ENCODE peak calls at places on chromosome 14, in nine cellular contexts. M, W, V, Y, U, D, H, E and T are unnamed samples.

GRCh38 chr14:53525608-53526007 is 372.5 kb upstream of the DDHD1 start:
- DNase-seq in U (no peak), H (no peak), W (no peak), E (no peak), D (no peak), Y (no peak), V (no peak), M (no peak), T (no peak)

GRCh38 chr14:106625181-106625580 is 1098.8 kb downstream of the TMEM121 start:
- DNase-seq in W (no peak), U (no peak), M (no peak), E (no peak), D (no peak), Y (no peak), H (no peak), V (no peak), T (no peak)

GRCh38 chr14:59332727-59333126 is 132.5 kb downstream of the GPR135 start:
- DNase-seq in Y (no peak), W (no peak), D (no peak), H (no peak), M (no peak), U (peak), V (no peak), E (no peak), T (no peak)

GRCh38 chr14:102474934-102475333 is 34.6 kb downstream of the ANKRD9 start:
- DNase-seq in Y (no peak), M (no peak), W (no peak), D (no peak), U (no peak), H (peak), E (no peak), V (no peak), T (no peak)

GRCh38 chr14:93081875-93082570 is 33.7 kb downstream of the ITPK1 start:
- DNase-seq in V (no peak), Y (no peak), D (no peak), H (no peak), U (no peak), W (peak), M (no peak), E (no peak), T (no peak)

GRCh38 chr14:105460616-105461015 is 14.0 kb upstream of the CRIP2 start:
- DNase-seq in Y (no peak), V (no peak), W (no peak), H (no peak), D (no peak), M (no peak), E (no peak), U (no peak), T (no peak)

GRCh38 chr14:102924632-102925588 is 2.4 kb downstream of the AMN start:
- DNase-seq in D (no peak), W (no peak), M (no peak), U (no peak), H (no peak), Y (no peak), E (no peak), V (no peak), T (no peak)

GRCh38 chr14:102903889-102904512 is 18.5 kb upstream of the AMN start:
- DNase-seq in E (no peak), Y (no peak), M (no peak), D (no peak), U (no peak), H (no peak), V (no peak), W (peak), T (no peak)

GRCh38 chr14:78933948-78934524 is 763.9 kb downstream of the NRXN3 start:
- DNase-seq in M (no peak), W (no peak), Y (no peak), D (no peak), E (no peak), U (peak), V (no peak), H (no peak), T (no peak)

GRCh38 chr14:56099081-56099797 is 19.0 kb upstream of the PELI2 start:
- DNase-seq in D (no peak), U (peak), E (no peak), M (no peak), Y (no peak), W (no peak), H (no peak), V (no peak), T (no peak)

GRCh38 chr14:50520947-50521815 is 11.2 kb downstream of the MAP4K5 start:
- DNase-seq in M (no peak), W (peak), U (peak), E (no peak), H (no peak), V (no peak), D (no peak), Y (no peak), T (no peak)

GRCh38 chr14:72645706-72646105 is 248.2 kb downstream of the DPF3 start:
- DNase-seq in H (no peak), W (no peak), M (no peak), U (no peak), D (no peak), Y (no peak), E (no peak), V (no peak), T (no peak)

GRCh38 chr14:74038015-74038859 is 19.1 kb downstream of the BBOF1 start:
- DNase-seq in V (no peak), D (no peak), W (no peak), M (no peak), H (no peak), E (no peak), U (peak), Y (no peak), T (no peak)

GRCh38 chr14:22390824-22391461 is 198.1 kb downstream of the DAD1 start:
- DNase-seq in V (no peak), M (no peak), E (no peak), U (peak), W (no peak), H (peak), D (no peak), Y (no peak), T (peak)

GRCh38 chr14:81534510-81535074 is 939 bp upstream of the SEL1L start:
- DNase-seq in E (no peak), D (no peak), U (no peak), V (no peak), M (no peak), Y (no peak), H (no peak), W (no peak), T (no peak)

GRCh38 chr14:32611752-32612151 is 282.7 kb downstream of the AKAP6 start:
- DNase-seq in U (peak), W (no peak), M (no peak), H (no peak), Y (no peak), E (no peak), V (no peak), D (no peak), T (no peak)

GRCh38 chr14:24367506-24368214 is at the start of gene NFATC4:
- DNase-seq in V (no peak), W (no peak), Y (peak), M (peak), U (no peak), H (peak), D (no peak), E (no peak), T (peak)

GRCh38 chr14:74508844-74509428 is 15.4 kb downstream of the ISCA2 start:
- DNase-seq in E (no peak), W (peak), V (no peak), U (no peak), Y (no peak), M (no peak), H (no peak), D (no peak), T (no peak)

GRCh38 chr14:71698027-71698426 is 234.2 kb upstream of the RGS6 start:
- DNase-seq in M (no peak), V (no peak), H (no peak), U (no peak), D (no peak), E (no peak), Y (no peak), W (no peak), T (no peak)

GRCh38 chr14:93915800-93916199 is 11.3 kb upstream of the FAM181A start:
- DNase-seq in V (no peak), M (no peak), U (no peak), E (no peak), D (no peak), W (no peak), H (no peak), Y (no peak), T (no peak)